ENCODE peak calls at places on chromosome 15, in eight cellular contexts. One of them, this sample, is unnamed.

GRCh38 chr15:48806151-48806550 is 4.7 kb downstream of the CEP152 start:
- DNase-seq in substantia nigra: no peak
- DNase-seq in GM12865: peak
- DNase-seq in heart left ventricle: peak
- DNase-seq in stimulated activated CD4-positive, alpha-beta T cell treated with anti-CD3 and anti-CD28 coated beads, Interleukin-2, amount 100 ng/mL, for 24 hours: no peak
- DNase-seq in activated CD4-positive, alpha-beta T cell treated with anti-CD3 and anti-CD28 coated beads for 1 hour: no peak
- DNase-seq in endothelial cell of umbilical vein: no peak
- DNase-seq in HEK293T: no peak
- DNase-seq in this sample: no peak

GRCh38 chr15:66763186-66764066 is 61.4 kb downstream of the SMAD6 start:
- DNase-seq in endothelial cell of umbilical vein: peak
- DNase-seq in HEK293T: no peak
- DNase-seq in heart left ventricle: peak
- DNase-seq in stimulated activated CD4-positive, alpha-beta T cell treated with anti-CD3 and anti-CD28 coated beads, Interleukin-2, amount 100 ng/mL, for 24 hours: no peak
- DNase-seq in GM12865: no peak
- DNase-seq in substantia nigra: no peak
- DNase-seq in activated CD4-positive, alpha-beta T cell treated with anti-CD3 and anti-CD28 coated beads for 1 hour: no peak
- DNase-seq in this sample: no peak

GRCh38 chr15:45434168-45434567 is 55.8 kb upstream of the GATM start:
- DNase-seq in heart left ventricle: no peak
- DNase-seq in substantia nigra: no peak
- DNase-seq in endothelial cell of umbilical vein: no peak
- DNase-seq in stimulated activated CD4-positive, alpha-beta T cell treated with anti-CD3 and anti-CD28 coated beads, Interleukin-2, amount 100 ng/mL, for 24 hours: no peak
- DNase-seq in HEK293T: no peak
- DNase-seq in GM12865: no peak
- DNase-seq in activated CD4-positive, alpha-beta T cell treated with anti-CD3 and anti-CD28 coated beads for 1 hour: no peak
- DNase-seq in this sample: no peak

GRCh38 chr15:83108266-83109219 is 1.1 kb downstream of the TM6SF1 start:
- DNase-seq in activated CD4-positive, alpha-beta T cell treated with anti-CD3 and anti-CD28 coated beads for 1 hour: no peak
- DNase-seq in stimulated activated CD4-positive, alpha-beta T cell treated with anti-CD3 and anti-CD28 coated beads, Interleukin-2, amount 100 ng/mL, for 24 hours: peak
- DNase-seq in heart left ventricle: peak
- DNase-seq in GM12865: peak
- DNase-seq in HEK293T: no peak
- DNase-seq in substantia nigra: no peak
- DNase-seq in endothelial cell of umbilical vein: peak
- DNase-seq in this sample: no peak

GRCh38 chr15:65083262-65083701 is 6.7 kb downstream of the KBTBD13 start:
- DNase-seq in activated CD4-positive, alpha-beta T cell treated with anti-CD3 and anti-CD28 coated beads for 1 hour: no peak
- DNase-seq in heart left ventricle: no peak
- DNase-seq in endothelial cell of umbilical vein: no peak
- DNase-seq in substantia nigra: no peak
- DNase-seq in GM12865: no peak
- DNase-seq in HEK293T: peak
- DNase-seq in stimulated activated CD4-positive, alpha-beta T cell treated with anti-CD3 and anti-CD28 coated beads, Interleukin-2, amount 100 ng/mL, for 24 hours: no peak
- DNase-seq in this sample: no peak

GRCh38 chr15:88890495-88890894 is 4.8 kb downstream of the HAPLN3 start:
- DNase-seq in HEK293T: no peak
- DNase-seq in substantia nigra: no peak
- DNase-seq in GM12865: no peak
- DNase-seq in activated CD4-positive, alpha-beta T cell treated with anti-CD3 and anti-CD28 coated beads for 1 hour: no peak
- DNase-seq in stimulated activated CD4-positive, alpha-beta T cell treated with anti-CD3 and anti-CD28 coated beads, Interleukin-2, amount 100 ng/mL, for 24 hours: no peak
- DNase-seq in heart left ventricle: no peak
- DNase-seq in endothelial cell of umbilical vein: no peak
- DNase-seq in this sample: no peak

GRCh38 chr15:78131295-78132021 is at the start of gene CIB2:
- DNase-seq in HEK293T: peak
- DNase-seq in activated CD4-positive, alpha-beta T cell treated with anti-CD3 and anti-CD28 coated beads for 1 hour: peak
- DNase-seq in endothelial cell of umbilical vein: peak
- DNase-seq in substantia nigra: no peak
- DNase-seq in stimulated activated CD4-positive, alpha-beta T cell treated with anti-CD3 and anti-CD28 coated beads, Interleukin-2, amount 100 ng/mL, for 24 hours: peak
- DNase-seq in heart left ventricle: peak
- DNase-seq in GM12865: peak
- DNase-seq in this sample: peak

GRCh38 chr15:56608140-56608778 is 125.0 kb downstream of the ZNF280D start:
- DNase-seq in activated CD4-positive, alpha-beta T cell treated with anti-CD3 and anti-CD28 coated beads for 1 hour: no peak
- DNase-seq in HEK293T: no peak
- DNase-seq in stimulated activated CD4-positive, alpha-beta T cell treated with anti-CD3 and anti-CD28 coated beads, Interleukin-2, amount 100 ng/mL, for 24 hours: no peak
- DNase-seq in substantia nigra: no peak
- DNase-seq in endothelial cell of umbilical vein: no peak
- DNase-seq in GM12865: peak
- DNase-seq in heart left ventricle: no peak
- DNase-seq in this sample: no peak

GRCh38 chr15:63601026-63601726 is 4.0 kb downstream of the FBXL22 start:
- DNase-seq in heart left ventricle: peak
- DNase-seq in stimulated activated CD4-positive, alpha-beta T cell treated with anti-CD3 and anti-CD28 coated beads, Interleukin-2, amount 100 ng/mL, for 24 hours: peak
- DNase-seq in GM12865: peak
- DNase-seq in activated CD4-positive, alpha-beta T cell treated with anti-CD3 and anti-CD28 coated beads for 1 hour: peak
- DNase-seq in substantia nigra: no peak
- DNase-seq in HEK293T: no peak
- DNase-seq in endothelial cell of umbilical vein: peak
- DNase-seq in this sample: peak

GRCh38 chr15:84798436-84798946 is 18.7 kb upstream of the ALPK3 start:
- DNase-seq in endothelial cell of umbilical vein: no peak
- DNase-seq in activated CD4-positive, alpha-beta T cell treated with anti-CD3 and anti-CD28 coated beads for 1 hour: no peak
- DNase-seq in HEK293T: no peak
- DNase-seq in stimulated activated CD4-positive, alpha-beta T cell treated with anti-CD3 and anti-CD28 coated beads, Interleukin-2, amount 100 ng/mL, for 24 hours: no peak
- DNase-seq in substantia nigra: no peak
- DNase-seq in GM12865: no peak
- DNase-seq in heart left ventricle: no peak
- DNase-seq in this sample: no peak

GRCh38 chr15:48283361-48284157 is 47.7 kb upstream of the DUT start:
- DNase-seq in activated CD4-positive, alpha-beta T cell treated with anti-CD3 and anti-CD28 coated beads for 1 hour: no peak
- DNase-seq in GM12865: no peak
- DNase-seq in substantia nigra: no peak
- DNase-seq in stimulated activated CD4-positive, alpha-beta T cell treated with anti-CD3 and anti-CD28 coated beads, Interleukin-2, amount 100 ng/mL, for 24 hours: no peak
- DNase-seq in endothelial cell of umbilical vein: no peak
- DNase-seq in HEK293T: no peak
- DNase-seq in heart left ventricle: no peak
- DNase-seq in this sample: no peak

GRCh38 chr15:74620636-74621545 is 5.3 kb downstream of the CLK3 start:
- DNase-seq in endothelial cell of umbilical vein: peak
- DNase-seq in substantia nigra: no peak
- DNase-seq in stimulated activated CD4-positive, alpha-beta T cell treated with anti-CD3 and anti-CD28 coated beads, Interleukin-2, amount 100 ng/mL, for 24 hours: peak
- DNase-seq in GM12865: peak
- DNase-seq in heart left ventricle: peak
- DNase-seq in HEK293T: peak
- DNase-seq in activated CD4-positive, alpha-beta T cell treated with anti-CD3 and anti-CD28 coated beads for 1 hour: peak
- DNase-seq in this sample: peak

GRCh38 chr15:89783111-89783860 is 7.2 kb downstream of the MESP2 start:
- DNase-seq in heart left ventricle: no peak
- DNase-seq in GM12865: no peak
- DNase-seq in stimulated activated CD4-positive, alpha-beta T cell treated with anti-CD3 and anti-CD28 coated beads, Interleukin-2, amount 100 ng/mL, for 24 hours: no peak
- DNase-seq in endothelial cell of umbilical vein: no peak
- DNase-seq in HEK293T: no peak
- DNase-seq in activated CD4-positive, alpha-beta T cell treated with anti-CD3 and anti-CD28 coated beads for 1 hour: no peak
- DNase-seq in substantia nigra: no peak
- DNase-seq in this sample: no peak

GRCh38 chr15:64146885-64147681 is 4.4 kb upstream of the SNX22 start:
- DNase-seq in substantia nigra: no peak
- DNase-seq in HEK293T: no peak
- DNase-seq in endothelial cell of umbilical vein: no peak
- DNase-seq in heart left ventricle: no peak
- DNase-seq in activated CD4-positive, alpha-beta T cell treated with anti-CD3 and anti-CD28 coated beads for 1 hour: no peak
- DNase-seq in stimulated activated CD4-positive, alpha-beta T cell treated with anti-CD3 and anti-CD28 coated beads, Interleukin-2, amount 100 ng/mL, for 24 hours: no peak
- DNase-seq in GM12865: no peak
- DNase-seq in this sample: no peak

GRCh38 chr15:78065973-78066946 is 11.3 kb downstream of the TBC1D2B start:
- DNase-seq in GM12865: peak
- DNase-seq in substantia nigra: no peak
- DNase-seq in HEK293T: no peak
- DNase-seq in endothelial cell of umbilical vein: no peak
- DNase-seq in activated CD4-positive, alpha-beta T cell treated with anti-CD3 and anti-CD28 coated beads for 1 hour: no peak
- DNase-seq in heart left ventricle: no peak
- DNase-seq in stimulated activated CD4-positive, alpha-beta T cell treated with anti-CD3 and anti-CD28 coated beads, Interleukin-2, amount 100 ng/mL, for 24 hours: no peak
- DNase-seq in this sample: no peak

GRCh38 chr15:36943496-36944361 is 156.6 kb downstream of the MEIS2 start:
- DNase-seq in heart left ventricle: no peak
- DNase-seq in activated CD4-positive, alpha-beta T cell treated with anti-CD3 and anti-CD28 coated beads for 1 hour: no peak
- DNase-seq in HEK293T: no peak
- DNase-seq in stimulated activated CD4-positive, alpha-beta T cell treated with anti-CD3 and anti-CD28 coated beads, Interleukin-2, amount 100 ng/mL, for 24 hours: no peak
- DNase-seq in GM12865: no peak
- DNase-seq in endothelial cell of umbilical vein: peak
- DNase-seq in substantia nigra: no peak
- DNase-seq in this sample: no peak

GRCh38 chr15:40957581-40958051 is 4.3 kb downstream of the CHAC1 start:
- DNase-seq in GM12865: no peak
- DNase-seq in HEK293T: no peak
- DNase-seq in stimulated activated CD4-positive, alpha-beta T cell treated with anti-CD3 and anti-CD28 coated beads, Interleukin-2, amount 100 ng/mL, for 24 hours: no peak
- DNase-seq in activated CD4-positive, alpha-beta T cell treated with anti-CD3 and anti-CD28 coated beads for 1 hour: no peak
- DNase-seq in heart left ventricle: peak
- DNase-seq in endothelial cell of umbilical vein: no peak
- DNase-seq in substantia nigra: no peak
- DNase-seq in this sample: no peak

GRCh38 chr15:99425666-99426301 is 140.0 kb upstream of the MEF2A start:
- DNase-seq in HEK293T: no peak
- DNase-seq in endothelial cell of umbilical vein: peak
- DNase-seq in activated CD4-positive, alpha-beta T cell treated with anti-CD3 and anti-CD28 coated beads for 1 hour: no peak
- DNase-seq in stimulated activated CD4-positive, alpha-beta T cell treated with anti-CD3 and anti-CD28 coated beads, Interleukin-2, amount 100 ng/mL, for 24 hours: no peak
- DNase-seq in substantia nigra: no peak
- DNase-seq in heart left ventricle: no peak
- DNase-seq in GM12865: no peak
- DNase-seq in this sample: no peak

GRCh38 chr15:64915518-64916227 is 4.0 kb downstream of the ANKDD1A start:
- DNase-seq in substantia nigra: no peak
- DNase-seq in activated CD4-positive, alpha-beta T cell treated with anti-CD3 and anti-CD28 coated beads for 1 hour: no peak
- DNase-seq in GM12865: no peak
- DNase-seq in HEK293T: no peak
- DNase-seq in endothelial cell of umbilical vein: no peak
- DNase-seq in heart left ventricle: no peak
- DNase-seq in stimulated activated CD4-positive, alpha-beta T cell treated with anti-CD3 and anti-CD28 coated beads, Interleukin-2, amount 100 ng/mL, for 24 hours: no peak
- DNase-seq in this sample: no peak

GRCh38 chr15:66590435-66590834 is 24.6 kb upstream of the LCTL start:
- DNase-seq in GM12865: no peak
- DNase-seq in stimulated activated CD4-positive, alpha-beta T cell treated with anti-CD3 and anti-CD28 coated beads, Interleukin-2, amount 100 ng/mL, for 24 hours: no peak
- DNase-seq in activated CD4-positive, alpha-beta T cell treated with anti-CD3 and anti-CD28 coated beads for 1 hour: no peak
- DNase-seq in HEK293T: no peak
- DNase-seq in endothelial cell of umbilical vein: no peak
- DNase-seq in heart left ventricle: no peak
- DNase-seq in substantia nigra: no peak
- DNase-seq in this sample: no peak

GRCh38 chr15:81785181-81785580 is 260.6 kb downstream of the MEX3B start:
- DNase-seq in HEK293T: no peak
- DNase-seq in activated CD4-positive, alpha-beta T cell treated with anti-CD3 and anti-CD28 coated beads for 1 hour: no peak
- DNase-seq in stimulated activated CD4-positive, alpha-beta T cell treated with anti-CD3 and anti-CD28 coated beads, Interleukin-2, amount 100 ng/mL, for 24 hours: no peak
- DNase-seq in substantia nigra: no peak
- DNase-seq in heart left ventricle: no peak
- DNase-seq in endothelial cell of umbilical vein: no peak
- DNase-seq in GM12865: no peak
- DNase-seq in this sample: no peak

GRCh38 chr15:83810110-83810509 is 156.2 kb downstream of the ADAMTSL3 start:
- DNase-seq in HEK293T: no peak
- DNase-seq in stimulated activated CD4-positive, alpha-beta T cell treated with anti-CD3 and anti-CD28 coated beads, Interleukin-2, amount 100 ng/mL, for 24 hours: no peak
- DNase-seq in GM12865: no peak
- DNase-seq in endothelial cell of umbilical vein: no peak
- DNase-seq in activated CD4-positive, alpha-beta T cell treated with anti-CD3 and anti-CD28 coated beads for 1 hour: no peak
- DNase-seq in substantia nigra: no peak
- DNase-seq in heart left ventricle: no peak
- DNase-seq in this sample: no peak

GRCh38 chr15:85676332-85676731 is 118.4 kb downstream of the KLHL25 start:
- DNase-seq in substantia nigra: no peak
- DNase-seq in GM12865: no peak
- DNase-seq in activated CD4-positive, alpha-beta T cell treated with anti-CD3 and anti-CD28 coated beads for 1 hour: no peak
- DNase-seq in stimulated activated CD4-positive, alpha-beta T cell treated with anti-CD3 and anti-CD28 coated beads, Interleukin-2, amount 100 ng/mL, for 24 hours: no peak
- DNase-seq in endothelial cell of umbilical vein: no peak
- DNase-seq in heart left ventricle: no peak
- DNase-seq in HEK293T: no peak
- DNase-seq in this sample: no peak

GRCh38 chr15:50546566-50546965 is at the start of gene USP50:
- DNase-seq in GM12865: no peak
- DNase-seq in substantia nigra: no peak
- DNase-seq in stimulated activated CD4-positive, alpha-beta T cell treated with anti-CD3 and anti-CD28 coated beads, Interleukin-2, amount 100 ng/mL, for 24 hours: no peak
- DNase-seq in activated CD4-positive, alpha-beta T cell treated with anti-CD3 and anti-CD28 coated beads for 1 hour: no peak
- DNase-seq in heart left ventricle: no peak
- DNase-seq in endothelial cell of umbilical vein: no peak
- DNase-seq in HEK293T: no peak
- DNase-seq in this sample: no peak

GRCh38 chr15:84911879-84912660 is 27.6 kb downstream of the SLC28A1 start:
- DNase-seq in endothelial cell of umbilical vein: peak
- DNase-seq in substantia nigra: peak
- DNase-seq in stimulated activated CD4-positive, alpha-beta T cell treated with anti-CD3 and anti-CD28 coated beads, Interleukin-2, amount 100 ng/mL, for 24 hours: no peak
- DNase-seq in activated CD4-positive, alpha-beta T cell treated with anti-CD3 and anti-CD28 coated beads for 1 hour: no peak
- DNase-seq in HEK293T: no peak
- DNase-seq in GM12865: no peak
- DNase-seq in heart left ventricle: peak
- DNase-seq in this sample: no peak

GRCh38 chr15:56917652-56918045 is 795 bp upstream of the TCF12 start:
- DNase-seq in heart left ventricle: peak
- DNase-seq in GM12865: peak
- DNase-seq in activated CD4-positive, alpha-beta T cell treated with anti-CD3 and anti-CD28 coated beads for 1 hour: no peak
- DNase-seq in HEK293T: no peak
- DNase-seq in endothelial cell of umbilical vein: no peak
- DNase-seq in stimulated activated CD4-positive, alpha-beta T cell treated with anti-CD3 and anti-CD28 coated beads, Interleukin-2, amount 100 ng/mL, for 24 hours: no peak
- DNase-seq in substantia nigra: no peak
- DNase-seq in this sample: no peak

GRCh38 chr15:70596354-70597055 is 166.9 kb downstream of the UACA start:
- DNase-seq in stimulated activated CD4-positive, alpha-beta T cell treated with anti-CD3 and anti-CD28 coated beads, Interleukin-2, amount 100 ng/mL, for 24 hours: no peak
- DNase-seq in GM12865: peak
- DNase-seq in HEK293T: no peak
- DNase-seq in heart left ventricle: no peak
- DNase-seq in substantia nigra: no peak
- DNase-seq in activated CD4-positive, alpha-beta T cell treated with anti-CD3 and anti-CD28 coated beads for 1 hour: no peak
- DNase-seq in endothelial cell of umbilical vein: peak
- DNase-seq in this sample: no peak

GRCh38 chr15:55884223-55884622 is 109.2 kb downstream of the NEDD4 start:
- DNase-seq in stimulated activated CD4-positive, alpha-beta T cell treated with anti-CD3 and anti-CD28 coated beads, Interleukin-2, amount 100 ng/mL, for 24 hours: no peak
- DNase-seq in GM12865: no peak
- DNase-seq in heart left ventricle: no peak
- DNase-seq in substantia nigra: no peak
- DNase-seq in endothelial cell of umbilical vein: peak
- DNase-seq in HEK293T: no peak
- DNase-seq in activated CD4-positive, alpha-beta T cell treated with anti-CD3 and anti-CD28 coated beads for 1 hour: no peak
- DNase-seq in this sample: no peak

GRCh38 chr15:101526442-101526841 is 36.9 kb upstream of the PCSK6 start:
- DNase-seq in stimulated activated CD4-positive, alpha-beta T cell treated with anti-CD3 and anti-CD28 coated beads, Interleukin-2, amount 100 ng/mL, for 24 hours: no peak
- DNase-seq in substantia nigra: no peak
- DNase-seq in HEK293T: no peak
- DNase-seq in heart left ventricle: no peak
- DNase-seq in endothelial cell of umbilical vein: no peak
- DNase-seq in activated CD4-positive, alpha-beta T cell treated with anti-CD3 and anti-CD28 coated beads for 1 hour: no peak
- DNase-seq in GM12865: no peak
- DNase-seq in this sample: no peak

GRCh38 chr15:62770752-62771151 is 271.8 kb upstream of the TPM1 start:
- DNase-seq in substantia nigra: no peak
- DNase-seq in HEK293T: no peak
- DNase-seq in heart left ventricle: no peak
- DNase-seq in GM12865: no peak
- DNase-seq in stimulated activated CD4-positive, alpha-beta T cell treated with anti-CD3 and anti-CD28 coated beads, Interleukin-2, amount 100 ng/mL, for 24 hours: no peak
- DNase-seq in endothelial cell of umbilical vein: no peak
- DNase-seq in activated CD4-positive, alpha-beta T cell treated with anti-CD3 and anti-CD28 coated beads for 1 hour: no peak
- DNase-seq in this sample: no peak

GRCh38 chr15:36784717-36785116 is 205.3 kb downstream of the CDIN1 start:
- DNase-seq in activated CD4-positive, alpha-beta T cell treated with anti-CD3 and anti-CD28 coated beads for 1 hour: no peak
- DNase-seq in endothelial cell of umbilical vein: no peak
- DNase-seq in HEK293T: no peak
- DNase-seq in stimulated activated CD4-positive, alpha-beta T cell treated with anti-CD3 and anti-CD28 coated beads, Interleukin-2, amount 100 ng/mL, for 24 hours: no peak
- DNase-seq in heart left ventricle: no peak
- DNase-seq in GM12865: no peak
- DNase-seq in substantia nigra: no peak
- DNase-seq in this sample: no peak

GRCh38 chr15:101124731-101125558 is 126.9 kb downstream of the CHSY1 start:
- DNase-seq in endothelial cell of umbilical vein: peak
- DNase-seq in GM12865: no peak
- DNase-seq in substantia nigra: no peak
- DNase-seq in stimulated activated CD4-positive, alpha-beta T cell treated with anti-CD3 and anti-CD28 coated beads, Interleukin-2, amount 100 ng/mL, for 24 hours: no peak
- DNase-seq in HEK293T: no peak
- DNase-seq in heart left ventricle: no peak
- DNase-seq in activated CD4-positive, alpha-beta T cell treated with anti-CD3 and anti-CD28 coated beads for 1 hour: no peak
- DNase-seq in this sample: no peak

GRCh38 chr15:60713096-60714084 is 234.4 kb upstream of the ICE2 start:
- DNase-seq in endothelial cell of umbilical vein: peak
- DNase-seq in heart left ventricle: no peak
- DNase-seq in substantia nigra: no peak
- DNase-seq in activated CD4-positive, alpha-beta T cell treated with anti-CD3 and anti-CD28 coated beads for 1 hour: no peak
- DNase-seq in GM12865: no peak
- DNase-seq in HEK293T: no peak
- DNase-seq in stimulated activated CD4-positive, alpha-beta T cell treated with anti-CD3 and anti-CD28 coated beads, Interleukin-2, amount 100 ng/mL, for 24 hours: no peak
- DNase-seq in this sample: no peak

GRCh38 chr15:90343391-90343790 is 8.7 kb upstream of the ZNF774 start:
- DNase-seq in heart left ventricle: no peak
- DNase-seq in activated CD4-positive, alpha-beta T cell treated with anti-CD3 and anti-CD28 coated beads for 1 hour: no peak
- DNase-seq in stimulated activated CD4-positive, alpha-beta T cell treated with anti-CD3 and anti-CD28 coated beads, Interleukin-2, amount 100 ng/mL, for 24 hours: no peak
- DNase-seq in HEK293T: no peak
- DNase-seq in substantia nigra: no peak
- DNase-seq in endothelial cell of umbilical vein: peak
- DNase-seq in GM12865: no peak
- DNase-seq in this sample: no peak

This sample was measured in T-cell.